ENCODE peak calls at places on chromosome 7, in six cellular contexts. F is transverse colon, W is right lobe of liver, A is uterus, E is tibial nerve, M is stomach. X is an unnamed sample.

GRCh38 chr7:88835147-88835728 is 39.7 kb upstream of the TEX47 start:
- DNase-seq in F (no peak), W (no peak), A (no peak), E (no peak), M (no peak), X (no peak)

GRCh38 chr7:154503962-154504550 is 451.9 kb downstream of the DPP6 start:
- DNase-seq in F (no peak), W (no peak), A (no peak), E (no peak), M (no peak), X (no peak)

GRCh38 chr7:34759477-34760125 is 101.6 kb downstream of the NPSR1 start:
- DNase-seq in F (no peak), W (no peak), A (no peak), E (no peak), M (no peak), X (no peak)

GRCh38 chr7:139619367-139619657 is 95.8 kb downstream of the CLEC2L start:
- DNase-seq in F (no peak), W (no peak), A (no peak), E (no peak), M (no peak), X (no peak)

GRCh38 chr7:73978681-73979563 is 49.1 kb upstream of the ELN start:
- DNase-seq in F (peak; percentile 93), W (peak; percentile 89), A (peak; percentile 41), E (peak; percentile 35), M (peak; percentile 77), X (no peak)

GRCh38 chr7:141251957-141252356 is 178.1 kb downstream of the TMEM178B start:
- DNase-seq in F (no peak), W (no peak), A (no peak), E (no peak), M (no peak), X (no peak)

GRCh38 chr7:158996214-158997109 is 140.1 kb downstream of the DYNC2I1 start:
- DNase-seq in F (no peak), W (no peak), A (no peak), E (no peak), M (no peak), X (no peak)

GRCh38 chr7:47181609-47182264 is 400.2 kb downstream of the TNS3 start:
- DNase-seq in F (peak; percentile 18), W (peak; percentile 75), A (no peak), E (no peak), M (peak; percentile 59), X (no peak)

GRCh38 chr7:26368542-26368941 is 76.9 kb downstream of the SNX10 start:
- DNase-seq in F (no peak), W (no peak), A (no peak), E (no peak), M (no peak), X (no peak)

GRCh38 chr7:137007001-137007725 is 138.7 kb downstream of the CHRM2 start:
- DNase-seq in F (no peak), W (no peak), A (no peak), E (no peak), M (no peak), X (no peak)

GRCh38 chr7:102313997-102314780 is 27.5 kb downstream of the SH2B2 start:
- DNase-seq in F (no peak), W (no peak), A (no peak), E (no peak), M (no peak), X (no peak)

GRCh38 chr7:157337316-157338149 is 729 bp downstream of the DNAJB6 start:
- DNase-seq in F (peak; percentile 83), W (peak; percentile 73), A (peak; percentile 53), E (peak; percentile 28), M (peak; percentile 76), X (peak; percentile 73)

GRCh38 chr7:74495112-74495880 is 41.6 kb downstream of the GTF2IRD1 start:
- DNase-seq in F (no peak), W (no peak), A (no peak), E (no peak), M (no peak), X (no peak)

GRCh38 chr7:46934198-46934825 is 647.6 kb downstream of the TNS3 start:
- DNase-seq in F (no peak), W (no peak), A (no peak), E (no peak), M (no peak), X (no peak)

GRCh38 chr7:114931656-114932011 is 9.7 kb downstream of the MDFIC start:
- DNase-seq in F (peak; percentile 32), W (no peak), A (no peak), E (no peak), M (no peak), X (no peak)

GRCh38 chr7:149790146-149790548 is 16.8 kb upstream of the ZNF467 start:
- DNase-seq in F (peak; percentile 36), W (no peak), A (no peak), E (no peak), M (peak; percentile 51), X (peak; percentile 48)

GRCh38 chr7:85413718-85414117 is 226.9 kb upstream of the SEMA3D start:
- DNase-seq in F (no peak), W (no peak), A (no peak), E (no peak), M (no peak), X (no peak)

GRCh38 chr7:151008511-151009323 is 15.6 kb downstream of the ATG9B start:
- DNase-seq in F (peak; percentile 68), W (peak; percentile 71), A (peak; percentile 76), E (no peak), M (no peak), X (peak; percentile 64)

GRCh38 chr7:139358541-139359365 is 941 bp upstream of the LUC7L2 start:
- DNase-seq in F (peak; percentile 35), W (no peak), A (peak; percentile 32), E (no peak), M (no peak), X (peak; percentile 33)

GRCh38 chr7:151244871-151245346 is 3.6 kb downstream of the SMARCD3 start:
- DNase-seq in F (no peak), W (peak; percentile 33), A (no peak), E (no peak), M (no peak), X (no peak)

GRCh38 chr7:149144996-149145850 is 2.0 kb upstream of the ZNF398 start:
- DNase-seq in F (no peak), W (no peak), A (no peak), E (no peak), M (no peak), X (no peak)

GRCh38 chr7:33946094-33946699 is 40.9 kb downstream of the BMPER start:
- DNase-seq in F (no peak), W (no peak), A (no peak), E (no peak), M (no peak), X (no peak)

GRCh38 chr7:12759112-12759511 is 71.7 kb downstream of the ARL4A start:
- DNase-seq in F (no peak), W (no peak), A (no peak), E (no peak), M (no peak), X (no peak)

GRCh38 chr7:20786421-20786778 is 286 bp downstream of the SP8 start:
- DNase-seq in F (no peak), W (no peak), A (no peak), E (no peak), M (no peak), X (no peak)

GRCh38 chr7:20784311-20785210 is 2.1 kb downstream of the SP8 start:
- DNase-seq in F (no peak), W (no peak), A (no peak), E (no peak), M (no peak), X (no peak)

GRCh38 chr7:20785211-20786048 is 1.3 kb downstream of the SP8 start:
- DNase-seq in F (no peak), W (no peak), A (no peak), E (no peak), M (peak; percentile 36), X (no peak)

GRCh38 chr7:20786779-20787651 is at the start of gene SP8:
- DNase-seq in F (no peak), W (no peak), A (no peak), E (no peak), M (no peak), X (no peak)

DNA sequence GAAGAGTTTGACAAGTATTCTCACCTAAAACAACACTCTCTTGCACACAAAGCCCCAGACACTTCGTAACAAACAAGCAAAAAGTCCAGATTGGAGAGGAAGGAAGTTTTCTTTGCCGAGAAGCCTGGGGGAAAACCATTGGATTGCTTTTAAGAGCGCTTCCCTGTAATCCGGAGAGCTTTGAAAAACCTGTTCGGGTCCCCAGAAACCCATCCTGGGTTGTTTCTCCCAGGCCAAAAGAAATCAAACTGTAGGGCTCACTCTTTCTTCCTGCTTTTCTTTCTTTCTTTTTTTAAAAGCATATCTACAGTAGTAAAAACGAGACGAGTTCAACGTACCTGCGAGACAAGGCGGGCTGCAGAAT is 655 bp downstream of the SP8 start:
- DNase-seq in F (no peak), W (no peak), A (no peak), E (no peak), M (no peak), X (no peak)
- H3K4me1 ChIP-seq in F (peaks cover 11% of the 10 kb centered on the region), W (no peaks in the 10 kb centered on the region), A (no peaks in the 10 kb centered on the region), E (peaks cover 22% of the 10 kb centered on the region), M (peaks cover 42% of the 10 kb centered on the region), X (peaks cover 5% of the 10 kb centered on the region)

GRCh38 chr7:22632674-22633073 is 94.3 kb upstream of the IL6 start:
- DNase-seq in F (no peak), W (no peak), A (no peak), E (no peak), M (no peak), X (no peak)

GRCh38 chr7:22631730-22632129 is 95.3 kb upstream of the IL6 start:
- DNase-seq in F (no peak), W (no peak), A (no peak), E (no peak), M (no peak), X (no peak)

GRCh38 chr7:22635349-22635748 is 91.7 kb upstream of the IL6 start:
- DNase-seq in F (no peak), W (no peak), A (no peak), E (no peak), M (no peak), X (no peak)

GRCh38 chr7:22633286-22633953 is 93.6 kb upstream of the IL6 start:
- DNase-seq in F (no peak), W (no peak), A (no peak), E (no peak), M (no peak), X (no peak)

DNA sequence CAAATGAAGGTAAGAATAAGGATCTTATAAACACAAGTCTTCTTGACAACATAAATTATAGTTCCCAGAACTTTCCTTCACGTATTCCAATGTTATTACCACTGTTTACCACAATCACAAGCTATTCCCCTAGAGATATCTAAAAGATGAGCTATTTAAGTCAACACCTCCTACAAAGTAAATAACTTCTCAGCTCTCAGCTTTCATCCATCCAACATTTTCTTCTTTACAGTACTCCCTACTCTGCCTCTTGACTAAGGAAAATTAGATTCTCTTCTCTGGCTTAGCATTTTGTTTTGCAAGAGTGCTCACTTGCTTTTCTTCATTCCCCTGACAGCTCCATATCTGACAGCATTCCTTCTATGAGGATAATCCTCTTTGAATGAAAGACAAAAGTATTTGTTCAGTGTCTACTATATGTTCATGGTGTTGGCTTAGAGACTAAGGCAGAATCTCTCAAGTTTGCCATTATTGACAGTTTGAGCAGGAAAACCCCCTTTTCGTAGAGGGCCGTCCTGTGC is 93.0 kb upstream of the IL6 start:
- DNase-seq in F (no peak), W (no peak), A (no peak), E (no peak), M (no peak), X (no peak)
- TF ChIP-seq POLR2A in F (no peak), W (no peak), A (no peak), E (no peak), M (no peak), X (no peak)

GRCh38 chr7:1667566-1668485 is 2.3 kb upstream of the ELFN1 start:
- DNase-seq in F (no peak), W (peak; percentile 91), A (no peak), E (no peak), M (no peak), X (no peak)
- H3K4me1 ChIP-seq in F (peaks cover 11% of the 10 kb centered on the region), W (peaks cover 22% of the 10 kb centered on the region), A (no peaks in the 10 kb centered on the region), E (peaks cover 51% of the 10 kb centered on the region), M (peaks cover 72% of the 10 kb centered on the region), X (peaks cover 35% of the 10 kb centered on the region)

GRCh38 chr7:5541087-5541992 is 117.7 kb upstream of the TNRC18 start:
- DNase-seq in F (no peak), W (no peak), A (no peak), E (no peak), M (no peak), X (no peak)
- TF ChIP-seq POLR2A in F (no peak), W (no peak), A (no peak), E (no peak), M (no peak), X (no peak)

X was measured in adrenal gland.